ENCODE peak calls at places on chromosomes 2 and 18, in five cellular contexts. V is K562, T is HepG2, Q is GM23338, K is GM12878. R is an unnamed sample.

GRCh38 chr18:23386317-23386716 is 66.8 kb upstream of the RIOK3 start:
- DNase-seq in T (peak), V (no peak), Q (no peak), K (no peak), R (no peak)

GRCh38 chr2:141020346-141020745 is 1110.5 kb downstream of the LRP1B start:
- DNase-seq in K (no peak), T (no peak), V (no peak), Q (no peak), R (no peak)

GRCh38 chr2:190023860-190024259 is 38.7 kb downstream of the MSTN start:
- DNase-seq in V (peak), Q (peak), K (no peak), T (peak), R (peak)

GRCh38 chr2:44952806-44953685 is 11.5 kb downstream of the SIX3 start:
- DNase-seq in V (no peak), Q (peak), K (no peak), T (no peak), R (no peak)

GRCh38 chr18:50158866-50159653 is 35.9 kb downstream of the MYO5B start:
- DNase-seq in T (no peak), Q (no peak), V (no peak), K (no peak), R (no peak)

GRCh38 chr2:109173311-109174171 is 44.5 kb downstream of the SH3RF3 start:
- DNase-seq in Q (peak), K (no peak), V (peak), T (no peak), R (no peak)

GRCh38 chr2:215022418-215022817 is 116.0 kb downstream of the ABCA12 start:
- DNase-seq in K (no peak), T (no peak), V (no peak), Q (peak), R (no peak)

GRCh38 chr2:111705711-111706323 is 178.2 kb downstream of the ANAPC1 start:
- DNase-seq in V (no peak), K (peak), T (peak), Q (peak), R (peak)

GRCh38 chr18:72456802-72457201 is 87.3 kb downstream of the CBLN2 start:
- DNase-seq in K (no peak), T (no peak), Q (no peak), V (no peak), R (no peak)

GRCh38 chr2:30293303-30293912 is 62.1 kb downstream of the LBH start:
- DNase-seq in T (no peak), Q (no peak), K (no peak), V (no peak), R (no peak)

GRCh38 chr2:209305746-209306196 is 118.1 kb upstream of the MAP2 start:
- DNase-seq in K (no peak), V (no peak), Q (no peak), T (no peak), R (no peak)

GRCh38 chr2:134934641-134935040 is 16.0 kb downstream of the CCNT2 start:
- DNase-seq in T (no peak), Q (no peak), V (no peak), K (no peak), R (no peak)

GRCh38 chr18:33584845-33585775 is 7.1 kb downstream of the ASXL3 start:
- DNase-seq in T (no peak), Q (peak), K (no peak), V (no peak), R (no peak)

GRCh38 chr2:211869134-211869533 is 669.5 kb downstream of the ERBB4 start:
- DNase-seq in T (no peak), V (no peak), K (no peak), Q (no peak), R (no peak)

GRCh38 chr2:209471037-209471436 is 47.2 kb downstream of the MAP2 start:
- DNase-seq in V (no peak), K (no peak), T (no peak), Q (no peak), R (no peak)

GRCh38 chr18:23719634-23720201 is 30.5 kb downstream of the LAMA3 start:
- DNase-seq in V (peak), Q (no peak), T (peak), K (no peak), R (peak)

GRCh38 chr18:3458952-3459853 is 9.2 kb downstream of the TGIF1 start:
- DNase-seq in T (no peak), K (no peak), Q (no peak), V (no peak), R (no peak)

GRCh38 chr2:239459581-239459980 is 58.8 kb upstream of the HDAC4 start:
- DNase-seq in K (no peak), V (no peak), Q (no peak), T (no peak), R (no peak)

GRCh38 chr2:215171151-215171550 is 32.7 kb upstream of the ABCA12 start:
- DNase-seq in T (no peak), V (no peak), K (peak), Q (no peak), R (no peak)

GRCh38 chr2:185833864-185834263 is 95.3 kb downstream of the FSIP2 start:
- DNase-seq in K (no peak), V (no peak), T (no peak), Q (no peak), R (no peak)

GRCh38 chr2:27369471-27370025 is 590 bp downstream of the EIF2B4 start:
- DNase-seq in Q (peak), V (no peak), K (no peak), T (no peak), R (no peak)

GRCh38 chr2:220451438-220451837 is 824.0 kb downstream of the SLC4A3 start:
- DNase-seq in V (no peak), T (no peak), K (no peak), Q (no peak), R (no peak)

GRCh38 chr2:95314964-95315611 is 17.9 kb downstream of the KCNIP3 start:
- DNase-seq in V (peak), Q (peak), K (no peak), T (peak), R (no peak)

GRCh38 chr2:188551671-188552070 is 260.0 kb downstream of the GULP1 start:
- DNase-seq in V (peak), T (no peak), K (no peak), Q (no peak), R (no peak)

GRCh38 chr2:47771211-47771610 is 11.7 kb upstream of the MSH6 start:
- DNase-seq in K (no peak), V (peak), T (peak), Q (no peak), R (peak)

GRCh38 chr2:47772343-47772742 is 10.6 kb upstream of the MSH6 start:
- DNase-seq in K (no peak), T (no peak), Q (no peak), V (no peak), R (no peak)

GRCh38 chr2:47767497-47767844 is 15.5 kb upstream of the MSH6 start:
- DNase-seq in V (no peak), K (no peak), T (no peak), Q (no peak), R (no peak)

GRCh38 chr2:47769318-47769717 is 13.6 kb upstream of the MSH6 start:
- DNase-seq in V (no peak), T (no peak), K (no peak), Q (no peak), R (no peak)

GRCh38 chr2:47767880-47768609 is 14.9 kb upstream of the MSH6 start:
- DNase-seq in T (peak), V (peak), K (no peak), Q (peak), R (no peak)
- TF ChIP-seq POLR2AphosphoS5 in T (no peak), V (no peak), K (no peak), Q (no peak), R (no peak)

GRCh38 chr2:112803691-112804521 is 19.6 kb upstream of the IL1A start:
- DNase-seq in T (peak), K (no peak), Q (no peak), V (peak), R (no peak)
- TF ChIP-seq REST in T (no peak), K (no peak), Q (no peak), V (no peak), R (no peak)

DNA sequence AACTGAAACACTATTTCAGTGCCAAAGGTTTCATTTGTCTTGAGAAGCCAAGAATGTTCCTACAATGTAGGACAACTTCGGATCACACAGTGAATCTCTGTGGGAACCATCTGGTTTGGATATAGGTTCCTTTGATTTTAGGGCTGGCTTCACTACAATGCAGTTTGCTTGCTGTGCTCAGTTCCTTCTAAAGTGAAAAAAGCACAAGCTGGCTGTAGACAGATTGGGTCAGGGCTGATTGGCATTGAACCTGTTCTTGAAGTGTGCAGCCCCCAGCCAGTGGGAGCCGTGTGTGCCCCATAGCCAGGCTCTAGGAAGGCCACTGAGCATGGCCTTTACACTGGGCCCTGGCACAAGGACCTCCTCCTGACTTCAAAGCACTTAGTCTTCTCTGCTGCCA is 167.9 kb upstream of the HNRNPA3 start:
- DNase-seq in T (no peak), K (no peak), V (no peak), Q (no peak), R (no peak)
- TF ChIP-seq POLR2AphosphoS5 in T (no peak), K (no peak), V (no peak), Q (no peak), R (no peak)

GRCh38 chr2:23410596-23410995 is 25.6 kb downstream of the KLHL29 start:
- DNase-seq in Q (no peak), V (no peak), T (no peak), K (no peak), R (no peak)

GRCh38 chr2:23414106-23414505 is 29.1 kb downstream of the KLHL29 start:
- DNase-seq in V (no peak), Q (no peak), T (no peak), K (no peak), R (no peak)

GRCh38 chr2:23413641-23414040 is 28.7 kb downstream of the KLHL29 start:
- DNase-seq in T (no peak), K (no peak), Q (no peak), V (no peak), R (no peak)

GRCh38 chr2:23412556-23413155 is 27.7 kb downstream of the KLHL29 start:
- DNase-seq in T (no peak), K (no peak), V (no peak), Q (no peak), R (no peak)

GRCh38 chr2:23411752-23412431 is 26.9 kb downstream of the KLHL29 start:
- DNase-seq in V (no peak), K (no peak), Q (no peak), T (no peak), R (no peak)
- TF ChIP-seq REST in V (no peak), K (no peak), Q (no peak), T (no peak), R (no peak)

GRCh38 chr2:217263796-217264195 is 403.9 kb upstream of the TNP1 start:
- DNase-seq in V (no peak), K (no peak), Q (no peak), T (no peak), R (no peak)
- TF ChIP-seq POLR2AphosphoS5 in V (no peak), K (no peak), Q (no peak), T (no peak), R (no peak)